ENCODE peak calls at places on chromosomes 7 and 10, in four cellular contexts. One of them, this sample, is unnamed.

GRCh38 chr7:99837649-99838361 is 10.0 kb downstream of the CYP3A43 start:
- DNase-seq in upper lobe of right lung: no peak
- DNase-seq in A549: no peak
- DNase-seq in brain microvascular endothelial cell: no peak
- DNase-seq in this sample: no peak

GRCh38 chr7:38846280-38846679 is 62.7 kb downstream of the VPS41 start:
- DNase-seq in upper lobe of right lung: no peak
- DNase-seq in A549: peak; percentile 21
- DNase-seq in brain microvascular endothelial cell: no peak
- DNase-seq in this sample: no peak

GRCh38 chr10:96614515-96614914 is 27.7 kb upstream of the TM9SF3 start:
- DNase-seq in upper lobe of right lung: no peak
- DNase-seq in A549: peak; percentile 16
- DNase-seq in brain microvascular endothelial cell: peak; percentile 96
- DNase-seq in this sample: no peak

GRCh38 chr10:48606530-48607355 is 1.9 kb upstream of the ARHGAP22 start:
- DNase-seq in upper lobe of right lung: no peak
- DNase-seq in A549: no peak
- DNase-seq in brain microvascular endothelial cell: peak; percentile 94
- DNase-seq in this sample: no peak

GRCh38 chr10:8060010-8060703 is 5.7 kb downstream of the GATA3 start:
- DNase-seq in upper lobe of right lung: no peak
- DNase-seq in A549: no peak
- DNase-seq in brain microvascular endothelial cell: no peak
- DNase-seq in this sample: no peak

GRCh38 chr7:34491899-34492298 is 166.1 kb upstream of the NPSR1 start:
- DNase-seq in upper lobe of right lung: no peak
- DNase-seq in A549: no peak
- DNase-seq in brain microvascular endothelial cell: no peak
- DNase-seq in this sample: no peak

GRCh38 chr7:117127585-117128168 is 174.4 kb downstream of the ST7 start:
- DNase-seq in upper lobe of right lung: no peak
- DNase-seq in A549: no peak
- DNase-seq in brain microvascular endothelial cell: peak; percentile 74
- DNase-seq in this sample: peak; percentile 29

GRCh38 chr10:74932648-74933047 is 106.2 kb downstream of the KAT6B start:
- DNase-seq in upper lobe of right lung: no peak
- DNase-seq in A549: no peak
- DNase-seq in brain microvascular endothelial cell: no peak
- DNase-seq in this sample: no peak

GRCh38 chr10:624312-624604 is 65.2 kb downstream of the DIP2C start:
- DNase-seq in upper lobe of right lung: no peak
- DNase-seq in A549: no peak
- DNase-seq in brain microvascular endothelial cell: no peak
- DNase-seq in this sample: no peak

GRCh38 chr7:124171068-124171467 is 138.2 kb upstream of the TMEM229A start:
- DNase-seq in upper lobe of right lung: no peak
- DNase-seq in A549: no peak
- DNase-seq in brain microvascular endothelial cell: peak; percentile 7
- DNase-seq in this sample: no peak

GRCh38 chr7:131157530-131158243 is 170.0 kb upstream of the MKLN1 start:
- DNase-seq in upper lobe of right lung: peak; percentile 64
- DNase-seq in A549: no peak
- DNase-seq in brain microvascular endothelial cell: no peak
- DNase-seq in this sample: no peak

GRCh38 chr7:31077484-31078362 is 25.6 kb downstream of the ADCYAP1R1 start:
- DNase-seq in upper lobe of right lung: peak; percentile 52
- DNase-seq in A549: no peak
- DNase-seq in brain microvascular endothelial cell: no peak
- DNase-seq in this sample: no peak

GRCh38 chr7:388461-388960 is 98.5 kb downstream of the FOXL3 start:
- DNase-seq in upper lobe of right lung: peak; percentile 91
- DNase-seq in A549: no peak
- DNase-seq in brain microvascular endothelial cell: no peak
- DNase-seq in this sample: no peak

GRCh38 chr10:51367120-51367519 is 292.8 kb downstream of the PRKG1 start:
- DNase-seq in upper lobe of right lung: no peak
- DNase-seq in A549: no peak
- DNase-seq in brain microvascular endothelial cell: no peak
- DNase-seq in this sample: no peak

GRCh38 chr10:47326306-47326926 is 4.2 kb downstream of the GDF2 start:
- DNase-seq in upper lobe of right lung: peak; percentile 33
- DNase-seq in A549: no peak
- DNase-seq in brain microvascular endothelial cell: no peak
- DNase-seq in this sample: no peak

GRCh38 chr10:70513848-70514309 is 35.3 kb downstream of the PALD1 start:
- DNase-seq in upper lobe of right lung: no peak
- DNase-seq in A549: no peak
- DNase-seq in brain microvascular endothelial cell: no peak
- DNase-seq in this sample: no peak

GRCh38 chr10:78807504-78808202 is 261.1 kb upstream of the ZMIZ1 start:
- DNase-seq in upper lobe of right lung: no peak
- DNase-seq in A549: no peak
- DNase-seq in brain microvascular endothelial cell: no peak
- DNase-seq in this sample: no peak

GRCh38 chr10:1049425-1049958 is 573 bp upstream of the IDI1 start:
- DNase-seq in upper lobe of right lung: no peak
- DNase-seq in A549: no peak
- DNase-seq in brain microvascular endothelial cell: no peak
- DNase-seq in this sample: no peak

GRCh38 chr10:11403116-11403515 is 208.3 kb downstream of the USP6NL start:
- DNase-seq in upper lobe of right lung: no peak
- DNase-seq in A549: no peak
- DNase-seq in brain microvascular endothelial cell: no peak
- DNase-seq in this sample: no peak

GRCh38 chr10:86888585-86889381 is 68.6 kb downstream of the MMRN2 start:
- DNase-seq in upper lobe of right lung: no peak
- DNase-seq in A549: no peak
- DNase-seq in brain microvascular endothelial cell: peak; percentile 25
- DNase-seq in this sample: no peak

GRCh38 chr10:60846173-60846572 is 67.9 kb downstream of the CDK1 start:
- DNase-seq in upper lobe of right lung: no peak
- DNase-seq in A549: no peak
- DNase-seq in brain microvascular endothelial cell: peak; percentile 36
- DNase-seq in this sample: no peak

GRCh38 chr10:60434418-60435046 is 44.9 kb upstream of the ANK3 start:
- DNase-seq in upper lobe of right lung: no peak
- DNase-seq in A549: peak; percentile 24
- DNase-seq in brain microvascular endothelial cell: peak; percentile 58
- DNase-seq in this sample: no peak

GRCh38 chr7:27122075-27122910 is 8.3 kb downstream of the HOXA4 start:
- DNase-seq in upper lobe of right lung: no peak
- DNase-seq in A549: peak; percentile 55
- DNase-seq in brain microvascular endothelial cell: no peak
- DNase-seq in this sample: no peak

GRCh38 chr10:93379366-93380042 is 102.6 kb downstream of the MYOF start:
- DNase-seq in upper lobe of right lung: no peak
- DNase-seq in A549: no peak
- DNase-seq in brain microvascular endothelial cell: peak; percentile 87
- DNase-seq in this sample: no peak

GRCh38 chr10:131777162-131777561 is 123.6 kb upstream of the PPP2R2D start:
- DNase-seq in upper lobe of right lung: no peak
- DNase-seq in A549: no peak
- DNase-seq in brain microvascular endothelial cell: no peak
- DNase-seq in this sample: no peak

GRCh38 chr10:113049881-113050280 is 99.8 kb downstream of the TCF7L2 start:
- DNase-seq in upper lobe of right lung: no peak
- DNase-seq in A549: no peak
- DNase-seq in brain microvascular endothelial cell: no peak
- DNase-seq in this sample: no peak

GRCh38 chr7:1742555-1743303 is 72.7 kb downstream of the ELFN1 start:
- DNase-seq in upper lobe of right lung: no peak
- DNase-seq in A549: no peak
- DNase-seq in brain microvascular endothelial cell: peak; percentile 42
- DNase-seq in this sample: peak; percentile 32

GRCh38 chr10:45373783-45374450 is at the start of gene ALOX5:
- DNase-seq in upper lobe of right lung: peak; percentile 93
- DNase-seq in A549: peak; percentile 13
- DNase-seq in brain microvascular endothelial cell: no peak
- DNase-seq in this sample: no peak

GRCh38 chr7:97731736-97732370 is at the start of gene TAC1:
- DNase-seq in upper lobe of right lung: no peak
- DNase-seq in A549: no peak
- DNase-seq in brain microvascular endothelial cell: no peak
- DNase-seq in this sample: no peak

GRCh38 chr7:26993816-26994810 is 101.7 kb downstream of the HOXA1 start:
- DNase-seq in upper lobe of right lung: no peak
- DNase-seq in A549: no peak
- DNase-seq in brain microvascular endothelial cell: no peak
- DNase-seq in this sample: no peak

GRCh38 chr7:128027485-128027980 is 3.7 kb downstream of the LRRC4 start:
- DNase-seq in upper lobe of right lung: no peak
- DNase-seq in A549: no peak
- DNase-seq in brain microvascular endothelial cell: no peak
- DNase-seq in this sample: no peak

GRCh38 chr7:132099163-132099562 is 477.1 kb downstream of the PLXNA4 start:
- DNase-seq in upper lobe of right lung: no peak
- DNase-seq in A549: no peak
- DNase-seq in brain microvascular endothelial cell: no peak
- DNase-seq in this sample: no peak

GRCh38 chr7:84841809-84842208 is 345.0 kb downstream of the SEMA3D start:
- DNase-seq in upper lobe of right lung: no peak
- DNase-seq in A549: no peak
- DNase-seq in brain microvascular endothelial cell: no peak
- DNase-seq in this sample: no peak

GRCh38 chr7:129739427-129739826 is 127.9 kb downstream of the NRF1 start:
- DNase-seq in upper lobe of right lung: no peak
- DNase-seq in A549: no peak
- DNase-seq in brain microvascular endothelial cell: peak; percentile 80
- DNase-seq in this sample: no peak

GRCh38 chr7:105906169-105906568 is 29.8 kb upstream of the ATXN7L1 start:
- DNase-seq in upper lobe of right lung: no peak
- DNase-seq in A549: no peak
- DNase-seq in brain microvascular endothelial cell: no peak
- DNase-seq in this sample: no peak

GRCh38 chr7:45217358-45217757 is 59.8 kb downstream of the RAMP3 start:
- DNase-seq in upper lobe of right lung: no peak
- DNase-seq in A549: peak; percentile 57
- DNase-seq in brain microvascular endothelial cell: no peak
- DNase-seq in this sample: no peak

GRCh38 chr7:41873781-41874180 is 170.9 kb upstream of the INHBA start:
- DNase-seq in upper lobe of right lung: no peak
- DNase-seq in A549: no peak
- DNase-seq in brain microvascular endothelial cell: no peak
- DNase-seq in this sample: no peak

GRCh38 chr10:60207894-60208293 is 181.8 kb downstream of the ANK3 start:
- DNase-seq in upper lobe of right lung: no peak
- DNase-seq in A549: no peak
- DNase-seq in brain microvascular endothelial cell: no peak
- DNase-seq in this sample: no peak

GRCh38 chr10:69344591-69345244 is 66.4 kb downstream of the HK1 start:
- DNase-seq in upper lobe of right lung: no peak
- DNase-seq in A549: no peak
- DNase-seq in brain microvascular endothelial cell: no peak
- DNase-seq in this sample: no peak

DNA sequence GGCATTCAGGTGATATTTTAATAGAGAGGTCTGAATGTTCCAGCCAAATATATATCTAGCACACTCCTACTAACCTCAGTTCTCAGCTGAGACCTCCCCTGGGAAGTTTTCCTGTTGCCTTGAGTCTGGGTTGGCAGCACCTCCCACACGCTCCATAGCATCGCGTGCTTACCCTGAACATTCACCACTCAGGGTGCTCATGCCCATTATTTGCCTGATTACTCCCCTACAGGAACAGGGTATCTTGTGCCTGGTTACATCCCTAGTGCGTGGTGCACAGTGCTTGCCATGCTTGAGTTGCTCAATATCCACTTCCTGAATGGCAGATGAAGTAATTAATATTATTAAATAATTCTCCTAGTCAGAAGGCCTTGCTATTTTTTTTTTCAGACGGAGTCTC is 269.9 kb upstream of the IMMP2L start:
- DNase-seq in upper lobe of right lung: no peak
- DNase-seq in A549: no peak
- DNase-seq in brain microvascular endothelial cell: no peak
- DNase-seq in this sample: no peak
- TF ChIP-seq CTCF in upper lobe of right lung: no peak
- TF ChIP-seq CTCF in A549: no peak
- TF ChIP-seq CTCF in brain microvascular endothelial cell: no peak
- TF ChIP-seq CTCF in this sample: no peak

DNA sequence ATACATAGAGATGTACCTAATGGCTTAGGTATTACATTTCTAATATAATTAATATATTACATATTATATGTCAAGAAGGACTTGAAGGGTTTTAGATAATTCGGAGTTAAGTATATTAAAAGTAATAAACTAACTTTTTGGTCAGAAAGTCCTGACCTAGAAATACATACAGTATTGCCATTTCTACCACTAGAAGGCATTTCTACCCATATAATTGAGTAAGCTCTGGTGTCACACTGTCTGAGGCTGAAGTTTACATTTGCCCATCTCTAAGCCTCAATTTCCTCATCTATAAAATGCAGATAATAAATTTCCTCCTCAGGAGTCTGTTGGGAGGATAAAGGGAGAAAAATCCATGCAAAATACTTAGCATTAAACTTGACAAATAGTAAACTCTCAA is 7.1 kb downstream of the FKBP14 start:
- DNase-seq in upper lobe of right lung: no peak
- DNase-seq in A549: no peak
- DNase-seq in brain microvascular endothelial cell: no peak
- DNase-seq in this sample: no peak
- TF ChIP-seq CTCF in upper lobe of right lung: no peak
- TF ChIP-seq CTCF in A549: peak; percentile 8
- TF ChIP-seq CTCF in brain microvascular endothelial cell: peak; percentile 10
- TF ChIP-seq CTCF in this sample: no peak

DNA sequence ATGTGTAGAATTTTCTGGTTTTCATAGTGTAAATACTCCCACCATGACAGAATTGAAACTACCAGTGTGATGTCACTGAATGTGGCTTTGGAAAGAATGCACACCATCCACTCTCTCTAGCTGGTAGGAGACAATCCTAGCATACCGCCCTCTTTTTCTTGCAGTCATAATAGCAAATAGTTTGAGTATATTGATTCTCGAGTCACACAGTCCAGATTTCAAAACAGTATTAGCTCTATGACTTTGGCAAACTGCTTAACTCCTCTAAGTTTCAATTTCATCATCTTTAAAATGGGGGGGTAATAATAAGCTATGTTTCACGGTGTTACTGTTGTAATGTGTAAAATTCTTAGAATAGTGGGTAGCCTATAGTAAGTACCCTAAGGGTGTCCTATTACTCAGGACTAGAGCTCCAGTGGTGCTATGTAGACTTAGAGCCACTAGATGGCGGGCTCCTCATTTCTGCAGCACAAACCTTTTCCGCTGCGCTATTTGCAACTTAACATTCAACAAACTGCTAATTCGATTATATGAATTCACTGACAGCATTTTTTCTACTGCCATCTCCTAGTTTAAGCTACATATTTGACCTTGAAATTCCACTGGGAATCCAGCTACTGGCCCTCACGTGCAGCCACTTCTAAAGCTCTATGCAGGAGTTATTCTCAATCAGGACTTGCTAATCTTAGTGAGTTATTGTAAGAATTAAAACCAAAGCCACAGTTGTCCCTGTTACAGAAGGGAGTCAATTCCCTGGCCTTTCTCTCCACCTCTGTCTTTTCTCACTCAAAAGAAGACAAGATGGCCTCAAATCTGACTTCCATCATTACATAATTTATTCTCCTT is 18.7 kb downstream of the TAS2R40 start:
- DNase-seq in upper lobe of right lung: no peak
- DNase-seq in A549: peak; percentile 47
- DNase-seq in brain microvascular endothelial cell: peak; percentile 89
- DNase-seq in this sample: no peak
- TF ChIP-seq CTCF in upper lobe of right lung: peak; percentile 96
- TF ChIP-seq CTCF in A549: peak; percentile 95
- TF ChIP-seq CTCF in brain microvascular endothelial cell: peak; percentile 88
- TF ChIP-seq CTCF in this sample: no peak

GRCh38 chr7:98836811-98837631 is 32.8 kb downstream of the TMEM130 start:
- DNase-seq in upper lobe of right lung: no peak
- DNase-seq in A549: peak; percentile 51
- DNase-seq in brain microvascular endothelial cell: peak; percentile 14
- DNase-seq in this sample: no peak
- TF ChIP-seq CTCF in upper lobe of right lung: peak; percentile 34
- TF ChIP-seq CTCF in A549: peak; percentile 73
- TF ChIP-seq CTCF in brain microvascular endothelial cell: peak; percentile 80
- TF ChIP-seq CTCF in this sample: no peak

This sample was measured in omental fat pad.